ENCODE peak calls at places on chromosomes 12 and 14, in four cellular contexts. E is astrocyte of the spinal cord, B is foreskin fibroblast, Q is RWPE1. T is an unnamed sample.

GRCh38 chr14:20609215-20610001 is 18.2 kb upstream of the RNASE12 start:
- DNase-seq in Q (peak), B (peak), E (peak), T (peak)

GRCh38 chr14:76937181-76938091 is 91.1 kb downstream of the IRF2BPL start:
- DNase-seq in B (peak), Q (peak), E (peak), T (no peak)

GRCh38 chr12:75990189-75990912 is 41.2 kb downstream of the PHLDA1 start:
- DNase-seq in B (no peak), Q (no peak), E (no peak), T (no peak)

GRCh38 chr14:69013943-69014782 is 35.1 kb upstream of the ACTN1 start:
- DNase-seq in B (peak), E (peak), Q (no peak), T (peak)

GRCh38 chr12:50192908-50193307 is 25.7 kb upstream of the CERS5 start:
- DNase-seq in B (peak), Q (no peak), E (peak), T (no peak)

GRCh38 chr12:89351489-89352241 is 636 bp downstream of the DUSP6 start:
- DNase-seq in Q (no peak), E (no peak), B (peak), T (no peak)

GRCh38 chr14:88411039-88411438 is 25.6 kb downstream of the SPATA7 start:
- DNase-seq in E (no peak), B (no peak), Q (no peak), T (no peak)

GRCh38 chr12:6460751-6461371 is 9.0 kb downstream of the TAPBPL start:
- DNase-seq in Q (no peak), E (no peak), B (no peak), T (no peak)

GRCh38 chr14:79332504-79333197 is 878.7 kb downstream of the DIO2 start:
- DNase-seq in E (peak), Q (no peak), B (no peak), T (no peak)

GRCh38 chr14:69631509-69631908 is 20.1 kb downstream of the SUSD6 start:
- DNase-seq in Q (no peak), B (peak), E (peak), T (no peak)

GRCh38 chr12:34347367-34347766 is 325.1 kb downstream of the ALG10 start:
- DNase-seq in E (no peak), Q (peak), B (no peak), T (no peak)

GRCh38 chr14:32697704-32698103 is 241.0 kb upstream of the NPAS3 start:
- DNase-seq in B (peak), E (peak), Q (no peak), T (peak)

GRCh38 chr12:120358412-120359158 is 10.4 kb downstream of the MSI1 start:
- DNase-seq in B (no peak), Q (no peak), E (no peak), T (no peak)

GRCh38 chr14:23624830-23625404 is 11.2 kb upstream of the DHRS2 start:
- DNase-seq in B (no peak), Q (no peak), E (peak), T (no peak)

GRCh38 chr14:29803045-29803444 is 124.6 kb downstream of the PRKD1 start:
- DNase-seq in B (no peak), Q (no peak), E (no peak), T (no peak)

GRCh38 chr14:55026793-55027560 is at the start of the genes SOCS4 and WDHD1:
- DNase-seq in B (peak), E (peak), Q (peak), T (peak)

GRCh38 chr12:76636141-76636692 is 76.6 kb upstream of the OSBPL8 start:
- DNase-seq in B (no peak), E (peak), Q (peak), T (peak)

GRCh38 chr14:75482366-75482765 is 39.9 kb upstream of the BATF start:
- DNase-seq in E (no peak), B (no peak), Q (no peak), T (no peak)

GRCh38 chr14:58899317-58899713 is 261.6 kb downstream of the DACT1 start:
- DNase-seq in E (peak), B (peak), Q (no peak), T (peak)

GRCh38 chr14:36605506-36605857 is 23.1 kb upstream of the NKX2-8 start:
- DNase-seq in Q (no peak), E (no peak), B (no peak), T (peak)

GRCh38 chr14:101481557-101481956 is 79.7 kb upstream of the DIO3 start:
- DNase-seq in Q (no peak), E (no peak), B (no peak), T (no peak)

GRCh38 chr14:94110552-94111181 is at the start of gene IFI27:
- DNase-seq in B (peak), E (peak), Q (peak), T (peak)

GRCh38 chr12:5497329-5498058 is 65.6 kb downstream of the NTF3 start:
- DNase-seq in Q (no peak), B (peak), E (no peak), T (no peak)

DNA sequence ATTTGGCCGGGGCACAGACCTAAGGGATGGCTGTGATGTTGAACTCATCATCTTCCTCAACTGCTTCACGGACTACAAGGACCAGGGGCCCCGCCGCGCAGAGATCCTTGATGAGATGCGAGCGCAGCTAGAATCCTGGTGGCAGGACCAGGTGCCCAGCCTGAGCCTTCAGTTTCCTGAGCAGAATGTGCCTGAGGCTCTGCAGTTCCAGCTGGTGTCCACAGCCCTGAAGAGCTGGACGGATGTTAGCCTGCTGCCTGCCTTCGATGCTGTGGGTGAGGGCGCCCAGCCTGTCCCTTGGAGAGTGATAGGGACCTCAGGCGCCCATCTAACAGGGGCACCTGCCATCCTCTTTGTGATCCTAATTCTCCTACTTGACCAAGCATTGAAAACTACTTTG is 12.4 kb downstream of the OAS3 start:
- DNase-seq in E (no peak), B (no peak), Q (no peak), T (no peak)
- TF ChIP-seq CTCF in E (no peak), B (no peak), Q (no peak), T (no peak)

DNA sequence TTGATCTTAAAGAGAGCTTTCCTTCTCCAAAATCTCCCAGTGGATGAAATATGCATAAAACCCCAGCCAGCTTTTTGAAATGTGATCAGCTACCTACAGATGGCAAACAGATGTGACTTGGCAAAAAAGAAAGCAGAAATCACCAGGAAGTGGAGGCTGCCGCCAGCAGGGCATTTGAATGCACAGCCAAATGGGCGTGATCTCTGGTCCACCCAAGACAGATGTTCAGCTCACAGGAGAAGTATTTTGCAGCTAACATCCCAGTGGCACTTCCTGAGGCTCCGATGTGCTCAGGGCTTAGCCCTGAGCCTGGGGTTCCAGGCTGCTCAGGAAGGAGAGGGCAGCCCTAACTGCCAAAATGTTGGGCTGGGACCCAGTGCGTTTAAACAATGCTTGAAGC is 78.2 kb downstream of the LGMN start:
- DNase-seq in E (peak), Q (no peak), B (peak), T (no peak)
- TF ChIP-seq CTCF in E (peak), Q (peak), B (peak), T (no peak)

DNA sequence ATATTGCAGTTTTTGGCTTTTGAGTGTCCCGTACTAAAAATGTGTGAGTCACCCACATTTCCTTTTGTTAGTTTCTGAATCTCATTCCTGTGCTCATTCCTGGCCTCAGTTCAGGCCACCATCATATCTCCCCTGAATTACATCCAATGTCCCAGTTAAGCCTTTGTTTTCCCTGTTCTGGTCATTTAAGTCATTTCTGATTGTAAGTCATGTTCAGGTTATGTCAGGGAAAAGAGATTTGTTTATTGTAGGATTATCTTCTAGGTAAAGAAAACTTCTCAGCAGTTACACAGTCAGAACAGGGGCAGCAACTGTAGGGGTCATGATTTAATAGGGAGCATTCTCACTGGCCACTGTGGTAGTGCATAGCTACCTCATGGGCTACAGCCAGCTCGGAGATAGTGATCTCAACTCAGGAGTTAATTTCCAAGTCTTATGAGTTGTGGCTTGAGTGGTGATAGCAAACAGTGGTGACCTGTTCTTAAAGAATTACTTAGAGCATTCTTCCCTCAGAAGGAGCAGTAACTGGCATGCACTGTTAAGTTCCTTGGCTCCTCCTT is 6.7 kb downstream of the DDX47 start:
- DNase-seq in Q (peak), B (peak), E (peak), T (peak)
- TF ChIP-seq CTCF in Q (no peak), B (no peak), E (no peak), T (no peak)

GRCh38 chr12:81255947-81256346 is 178.1 kb downstream of the ACSS3 start:
- DNase-seq in Q (no peak), B (no peak), E (no peak), T (no peak)

GRCh38 chr12:81261508-81262207 is 183.8 kb downstream of the ACSS3 start:
- DNase-seq in E (no peak), B (no peak), Q (no peak), T (no peak)

GRCh38 chr12:81259360-81259759 is 181.5 kb downstream of the ACSS3 start:
- DNase-seq in E (no peak), B (no peak), Q (no peak), T (no peak)

GRCh38 chr12:81255456-81255855 is 177.6 kb downstream of the ACSS3 start:
- DNase-seq in B (no peak), Q (no peak), E (no peak), T (no peak)

GRCh38 chr12:81257952-81258551 is 180.2 kb downstream of the ACSS3 start:
- DNase-seq in Q (peak), B (peak), E (peak), T (peak)
- TF ChIP-seq CTCF in Q (peak), B (peak), E (peak), T (peak)

GRCh38 chr12:66692986-66693385 is 14.1 kb upstream of the GRIP1 start:
- DNase-seq in E (no peak), Q (no peak), B (no peak), T (no peak)

GRCh38 chr12:66695130-66695529 is 16.3 kb upstream of the GRIP1 start:
- DNase-seq in Q (no peak), B (no peak), E (no peak), T (no peak)

GRCh38 chr12:66694666-66695065 is 15.8 kb upstream of the GRIP1 start:
- DNase-seq in Q (no peak), B (no peak), E (no peak), T (no peak)

GRCh38 chr12:66692170-66692569 is 13.3 kb upstream of the GRIP1 start:
- DNase-seq in E (no peak), Q (no peak), B (no peak), T (no peak)

GRCh38 chr12:66693901-66694513 is 15.1 kb upstream of the GRIP1 start:
- DNase-seq in B (peak), Q (peak), E (peak), T (peak)
- TF ChIP-seq CTCF in B (peak), Q (peak), E (peak), T (peak)

DNA sequence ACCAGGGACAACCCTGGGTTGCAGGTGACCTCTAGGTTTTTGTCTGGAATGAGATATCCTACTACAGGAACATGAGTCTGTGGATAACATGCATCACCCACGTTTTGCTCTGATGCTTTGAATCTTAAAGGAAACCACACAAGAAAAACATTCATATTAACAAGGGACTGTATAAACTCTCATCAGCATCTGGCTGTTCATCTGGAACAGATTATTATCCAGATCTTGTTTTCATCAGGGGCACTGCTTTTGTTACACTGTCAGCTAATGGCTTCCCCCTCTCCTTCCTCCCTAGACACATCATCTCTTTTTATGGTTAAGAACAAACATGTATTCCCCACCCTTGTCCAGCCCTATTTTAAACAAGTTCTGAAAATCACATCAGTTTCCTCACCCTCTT is 1095.7 kb downstream of the AACS start:
- DNase-seq in E (no peak), B (no peak), Q (no peak), T (no peak)
- TF ChIP-seq CTCF in E (no peak), B (no peak), Q (no peak), T (no peak)

GRCh38 chr14:62158779-62159178 is 396.6 kb downstream of the SNAPC1 start:
- DNase-seq in B (no peak), E (no peak), Q (no peak), T (no peak)

GRCh38 chr14:62159314-62159713 is 397.1 kb downstream of the SNAPC1 start:
- DNase-seq in E (no peak), Q (no peak), B (no peak), T (no peak)

GRCh38 chr14:62168564-62169155 is 406.4 kb downstream of the SNAPC1 start:
- DNase-seq in E (no peak), B (peak), Q (no peak), T (no peak)

GRCh38 chr14:62162998-62163589 is 400.9 kb downstream of the SNAPC1 start:
- DNase-seq in Q (peak), B (peak), E (peak), T (peak)
- TF ChIP-seq CTCF in Q (peak), B (peak), E (peak), T (peak)

GRCh38 chr12:29086325-29087271 is 62.5 kb upstream of the FAR2 start:
- DNase-seq in E (no peak), B (no peak), Q (no peak), T (no peak)

GRCh38 chr12:29088611-29089219 is 60.4 kb upstream of the FAR2 start:
- DNase-seq in B (peak), E (peak), Q (peak), T (peak)
- TF ChIP-seq CTCF in B (peak), E (peak), Q (peak), T (no peak)

DNA sequence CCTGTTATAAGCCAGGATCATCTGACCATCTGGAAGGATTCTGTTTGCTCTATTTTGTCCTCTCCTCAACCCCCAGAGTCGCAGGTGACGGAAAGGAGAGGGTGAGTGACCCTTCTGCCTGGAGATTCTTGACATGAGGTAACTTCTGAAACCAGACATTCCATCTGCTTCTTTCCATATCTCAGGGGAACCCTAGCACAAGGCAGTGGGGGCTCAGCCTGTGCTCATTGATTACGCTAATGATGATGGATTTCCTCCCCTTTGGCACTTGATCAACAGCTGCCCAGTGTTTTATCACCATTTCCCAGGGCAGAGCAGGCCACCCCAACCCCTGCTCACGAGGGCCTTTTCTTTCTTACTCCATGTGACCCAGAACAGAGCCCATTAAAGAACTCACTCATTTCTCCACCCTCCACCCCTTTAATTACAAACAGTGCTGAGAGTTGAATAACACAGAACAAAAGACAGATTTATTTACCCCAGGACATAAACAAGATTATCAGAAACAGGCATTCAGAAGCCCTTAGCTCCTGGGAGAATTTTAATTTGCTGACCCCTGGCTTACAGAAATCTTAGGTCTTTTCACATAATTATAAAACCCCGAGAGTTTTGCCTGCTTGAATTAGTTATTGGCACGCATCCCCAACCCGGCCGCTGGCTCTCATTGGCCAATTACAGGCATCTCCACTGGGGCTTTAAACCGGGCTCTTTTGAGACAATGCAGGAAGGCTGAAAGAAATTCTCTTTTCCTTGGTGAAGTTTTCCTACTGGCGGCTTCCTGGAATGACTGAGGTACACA is 32.0 kb upstream of the CCDC60 start:
- DNase-seq in E (no peak), B (no peak), Q (no peak), T (no peak)
- TF ChIP-seq CTCF in E (no peak), B (no peak), Q (no peak), T (no peak)

GRCh38 chr14:100416921-100417451 is 93.8 kb downstream of the SLC25A47 start:
- DNase-seq in E (peak), Q (peak), B (peak), T (peak)

GRCh38 chr14:100415226-100415625 is 92.1 kb downstream of the SLC25A47 start:
- DNase-seq in E (no peak), Q (no peak), B (no peak), T (no peak)

GRCh38 chr14:100419856-100420255 is 96.7 kb downstream of the SLC25A47 start:
- DNase-seq in E (no peak), B (no peak), Q (no peak), T (no peak)

GRCh38 chr14:100416081-100416480 is 92.9 kb downstream of the SLC25A47 start:
- DNase-seq in E (no peak), Q (no peak), B (no peak), T (no peak)

DNA sequence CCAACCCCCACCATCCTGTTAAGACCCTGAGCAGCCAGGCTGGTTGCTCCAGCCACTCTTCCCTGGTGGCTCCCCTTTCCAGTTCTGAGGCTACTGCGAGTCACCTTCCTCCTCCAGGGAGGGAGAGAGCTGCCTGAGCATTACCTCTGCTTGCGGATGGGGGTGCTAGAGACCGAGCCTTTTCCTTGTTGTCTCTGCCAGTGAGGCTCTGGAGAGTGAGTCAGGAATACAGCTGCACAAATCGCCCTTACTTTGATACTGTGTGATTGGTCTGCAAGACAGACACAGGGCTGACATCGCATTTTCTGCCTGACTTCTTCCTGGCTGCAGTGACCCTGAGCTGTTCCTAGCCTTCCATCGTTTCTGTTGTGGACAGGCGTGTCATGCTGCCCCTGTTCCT is 94.3 kb downstream of the SLC25A47 start:
- DNase-seq in B (peak), Q (peak), E (peak), T (peak)
- TF ChIP-seq CTCF in B (peak), Q (peak), E (peak), T (peak)